ENCODE peak calls at places on chromosomes 6 and 20, in six cellular contexts. One of them, this sample, is unnamed.

GRCh38 chr6:42352856-42353564 is 98.7 kb downstream of the TRERF1 start:
- DNase-seq in CD8-positive, alpha-beta T cell: no peak
- DNase-seq in esophagus squamous epithelium: no peak
- DNase-seq in colonic mucosa: no peak
- DNase-seq in stomach: no peak
- DNase-seq in cardiac muscle cell: no peak
- DNase-seq in this sample: no peak

GRCh38 chr6:75418233-75418632 is 75.4 kb downstream of the FILIP1 start:
- DNase-seq in colonic mucosa: no peak
- DNase-seq in CD8-positive, alpha-beta T cell: no peak
- DNase-seq in esophagus squamous epithelium: no peak
- DNase-seq in cardiac muscle cell: no peak
- DNase-seq in stomach: no peak
- DNase-seq in this sample: no peak

GRCh38 chr6:145631374-145631773 is 103.9 kb downstream of the EPM2A start:
- DNase-seq in stomach: no peak
- DNase-seq in colonic mucosa: no peak
- DNase-seq in CD8-positive, alpha-beta T cell: no peak
- DNase-seq in esophagus squamous epithelium: no peak
- DNase-seq in cardiac muscle cell: no peak
- DNase-seq in this sample: no peak

GRCh38 chr6:166415306-166415705 is 32.6 kb upstream of the MPC1 start:
- DNase-seq in CD8-positive, alpha-beta T cell: peak
- DNase-seq in stomach: no peak
- DNase-seq in cardiac muscle cell: no peak
- DNase-seq in colonic mucosa: no peak
- DNase-seq in esophagus squamous epithelium: no peak
- DNase-seq in this sample: no peak

GRCh38 chr6:110359554-110359953 is 1.4 kb upstream of the METTL24 start:
- DNase-seq in cardiac muscle cell: no peak
- DNase-seq in colonic mucosa: no peak
- DNase-seq in esophagus squamous epithelium: no peak
- DNase-seq in CD8-positive, alpha-beta T cell: no peak
- DNase-seq in stomach: no peak
- DNase-seq in this sample: no peak

GRCh38 chr6:108587258-108588059 is 26.7 kb downstream of the FOXO3 start:
- DNase-seq in colonic mucosa: no peak
- DNase-seq in stomach: no peak
- DNase-seq in esophagus squamous epithelium: no peak
- DNase-seq in cardiac muscle cell: no peak
- DNase-seq in CD8-positive, alpha-beta T cell: no peak
- DNase-seq in this sample: no peak

GRCh38 chr6:75643173-75643572 is 41.5 kb downstream of the SENP6 start:
- DNase-seq in stomach: no peak
- DNase-seq in colonic mucosa: no peak
- DNase-seq in esophagus squamous epithelium: no peak
- DNase-seq in cardiac muscle cell: no peak
- DNase-seq in CD8-positive, alpha-beta T cell: no peak
- DNase-seq in this sample: no peak

GRCh38 chr6:125299257-125299656 is 2.5 kb downstream of the HDDC2 start:
- DNase-seq in stomach: no peak
- DNase-seq in colonic mucosa: no peak
- DNase-seq in cardiac muscle cell: no peak
- DNase-seq in CD8-positive, alpha-beta T cell: no peak
- DNase-seq in esophagus squamous epithelium: no peak
- DNase-seq in this sample: no peak

GRCh38 chr20:41360831-41361756 is 5.5 kb downstream of the EMILIN3 start:
- DNase-seq in CD8-positive, alpha-beta T cell: no peak
- DNase-seq in cardiac muscle cell: no peak
- DNase-seq in stomach: no peak
- DNase-seq in esophagus squamous epithelium: no peak
- DNase-seq in colonic mucosa: no peak
- DNase-seq in this sample: no peak

GRCh38 chr6:165109011-165109410 is 200.4 kb downstream of the C6orf118 start:
- DNase-seq in colonic mucosa: no peak
- DNase-seq in CD8-positive, alpha-beta T cell: no peak
- DNase-seq in cardiac muscle cell: no peak
- DNase-seq in esophagus squamous epithelium: no peak
- DNase-seq in stomach: no peak
- DNase-seq in this sample: no peak

GRCh38 chr6:157964139-157964538 is 17.5 kb upstream of the SYNJ2 start:
- DNase-seq in colonic mucosa: no peak
- DNase-seq in esophagus squamous epithelium: no peak
- DNase-seq in cardiac muscle cell: no peak
- DNase-seq in stomach: no peak
- DNase-seq in CD8-positive, alpha-beta T cell: no peak
- DNase-seq in this sample: no peak

GRCh38 chr6:16991981-16992629 is 109.7 kb upstream of the STMND1 start:
- DNase-seq in colonic mucosa: no peak
- DNase-seq in stomach: no peak
- DNase-seq in CD8-positive, alpha-beta T cell: no peak
- DNase-seq in cardiac muscle cell: no peak
- DNase-seq in esophagus squamous epithelium: no peak
- DNase-seq in this sample: no peak

GRCh38 chr20:36167826-36168634 is 13.5 kb downstream of the EPB41L1 start:
- DNase-seq in stomach: no peak
- DNase-seq in colonic mucosa: no peak
- DNase-seq in esophagus squamous epithelium: no peak
- DNase-seq in CD8-positive, alpha-beta T cell: no peak
- DNase-seq in cardiac muscle cell: no peak
- DNase-seq in this sample: no peak

GRCh38 chr6:148779142-148779562 is 32.3 kb downstream of the UST start:
- DNase-seq in CD8-positive, alpha-beta T cell: no peak
- DNase-seq in cardiac muscle cell: no peak
- DNase-seq in esophagus squamous epithelium: no peak
- DNase-seq in colonic mucosa: no peak
- DNase-seq in stomach: no peak
- DNase-seq in this sample: no peak

GRCh38 chr6:48140221-48140620 is 29.2 kb upstream of the PTCHD4 start:
- DNase-seq in stomach: no peak
- DNase-seq in colonic mucosa: no peak
- DNase-seq in cardiac muscle cell: no peak
- DNase-seq in CD8-positive, alpha-beta T cell: no peak
- DNase-seq in esophagus squamous epithelium: no peak
- DNase-seq in this sample: no peak

GRCh38 chr6:1191141-1191630 is 120.7 kb upstream of the FOXQ1 start:
- DNase-seq in stomach: no peak
- DNase-seq in colonic mucosa: no peak
- DNase-seq in CD8-positive, alpha-beta T cell: no peak
- DNase-seq in cardiac muscle cell: no peak
- DNase-seq in esophagus squamous epithelium: no peak
- DNase-seq in this sample: no peak

GRCh38 chr6:142408409-142408808 is 106.6 kb downstream of the ADGRG6 start:
- DNase-seq in colonic mucosa: no peak
- DNase-seq in stomach: no peak
- DNase-seq in CD8-positive, alpha-beta T cell: no peak
- DNase-seq in cardiac muscle cell: no peak
- DNase-seq in esophagus squamous epithelium: no peak
- DNase-seq in this sample: no peak

GRCh38 chr20:32977281-32978008 is 26.8 kb downstream of the SUN5 start:
- DNase-seq in esophagus squamous epithelium: no peak
- DNase-seq in CD8-positive, alpha-beta T cell: no peak
- DNase-seq in colonic mucosa: no peak
- DNase-seq in cardiac muscle cell: no peak
- DNase-seq in stomach: no peak
- DNase-seq in this sample: no peak

GRCh38 chr20:32975698-32976674 is 28.2 kb downstream of the SUN5 start:
- DNase-seq in colonic mucosa: no peak
- DNase-seq in CD8-positive, alpha-beta T cell: no peak
- DNase-seq in esophagus squamous epithelium: no peak
- DNase-seq in cardiac muscle cell: no peak
- DNase-seq in stomach: no peak
- DNase-seq in this sample: no peak

GRCh38 chr20:32976746-32977145 is 27.5 kb downstream of the SUN5 start:
- DNase-seq in esophagus squamous epithelium: no peak
- DNase-seq in CD8-positive, alpha-beta T cell: no peak
- DNase-seq in colonic mucosa: no peak
- DNase-seq in stomach: no peak
- DNase-seq in cardiac muscle cell: no peak
- DNase-seq in this sample: no peak

GRCh38 chr20:32979201-32979998 is 24.8 kb downstream of the SUN5 start:
- DNase-seq in stomach: no peak
- DNase-seq in cardiac muscle cell: no peak
- DNase-seq in colonic mucosa: no peak
- DNase-seq in CD8-positive, alpha-beta T cell: no peak
- DNase-seq in esophagus squamous epithelium: no peak
- DNase-seq in this sample: no peak

GRCh38 chr20:32978009-32978335 is 26.3 kb downstream of the SUN5 start:
- DNase-seq in stomach: no peak
- DNase-seq in colonic mucosa: no peak
- DNase-seq in CD8-positive, alpha-beta T cell: no peak
- DNase-seq in esophagus squamous epithelium: no peak
- DNase-seq in cardiac muscle cell: no peak
- DNase-seq in this sample: no peak
- H3K27ac ChIP-seq in stomach: no peak
- H3K27ac ChIP-seq in colonic mucosa: no peak
- H3K27ac ChIP-seq in CD8-positive, alpha-beta T cell: no peak
- H3K27ac ChIP-seq in esophagus squamous epithelium: no peak
- H3K27ac ChIP-seq in cardiac muscle cell: no peak
- H3K27ac ChIP-seq in this sample: no peak

GRCh38 chr20:35087355-35087754 is 5.3 kb downstream of the TRPC4AP start:
- DNase-seq in CD8-positive, alpha-beta T cell: no peak
- DNase-seq in stomach: no peak
- DNase-seq in colonic mucosa: no peak
- DNase-seq in cardiac muscle cell: no peak
- DNase-seq in esophagus squamous epithelium: no peak
- DNase-seq in this sample: no peak

GRCh38 chr20:35088231-35088794 is 4.3 kb downstream of the TRPC4AP start:
- DNase-seq in CD8-positive, alpha-beta T cell: no peak
- DNase-seq in esophagus squamous epithelium: no peak
- DNase-seq in cardiac muscle cell: no peak
- DNase-seq in colonic mucosa: no peak
- DNase-seq in stomach: no peak
- DNase-seq in this sample: no peak

GRCh38 chr20:35085477-35086225 is 7.0 kb downstream of the TRPC4AP start:
- DNase-seq in colonic mucosa: no peak
- DNase-seq in stomach: no peak
- DNase-seq in cardiac muscle cell: no peak
- DNase-seq in esophagus squamous epithelium: no peak
- DNase-seq in CD8-positive, alpha-beta T cell: no peak
- DNase-seq in this sample: no peak

GRCh38 chr20:35079472-35080347 is 12.9 kb downstream of the TRPC4AP start:
- DNase-seq in colonic mucosa: no peak
- DNase-seq in cardiac muscle cell: no peak
- DNase-seq in CD8-positive, alpha-beta T cell: no peak
- DNase-seq in stomach: no peak
- DNase-seq in esophagus squamous epithelium: no peak
- DNase-seq in this sample: no peak

GRCh38 chr20:35084998-35085397 is 7.6 kb downstream of the TRPC4AP start:
- DNase-seq in esophagus squamous epithelium: no peak
- DNase-seq in stomach: no peak
- DNase-seq in cardiac muscle cell: no peak
- DNase-seq in colonic mucosa: no peak
- DNase-seq in CD8-positive, alpha-beta T cell: no peak
- DNase-seq in this sample: no peak
- H3K4me3 ChIP-seq in esophagus squamous epithelium: no peak
- H3K4me3 ChIP-seq in stomach: no peak
- H3K4me3 ChIP-seq in cardiac muscle cell: no peak
- H3K4me3 ChIP-seq in colonic mucosa: no peak
- H3K4me3 ChIP-seq in CD8-positive, alpha-beta T cell: no peak
- H3K4me3 ChIP-seq in this sample: no peak

GRCh38 chr6:56250266-56250665 is 2.9 kb upstream of the COL21A1 start:
- DNase-seq in CD8-positive, alpha-beta T cell: no peak
- DNase-seq in esophagus squamous epithelium: no peak
- DNase-seq in cardiac muscle cell: peak
- DNase-seq in colonic mucosa: no peak
- DNase-seq in stomach: no peak
- DNase-seq in this sample: no peak

GRCh38 chr6:56259682-56260081 is 12.3 kb upstream of the COL21A1 start:
- DNase-seq in stomach: no peak
- DNase-seq in cardiac muscle cell: peak
- DNase-seq in CD8-positive, alpha-beta T cell: no peak
- DNase-seq in colonic mucosa: no peak
- DNase-seq in esophagus squamous epithelium: no peak
- DNase-seq in this sample: no peak

GRCh38 chr6:56259163-56259562 is 11.8 kb upstream of the COL21A1 start:
- DNase-seq in colonic mucosa: no peak
- DNase-seq in stomach: no peak
- DNase-seq in cardiac muscle cell: no peak
- DNase-seq in esophagus squamous epithelium: no peak
- DNase-seq in CD8-positive, alpha-beta T cell: no peak
- DNase-seq in this sample: no peak

GRCh38 chr6:56255370-56255769 is 8.0 kb upstream of the COL21A1 start:
- DNase-seq in cardiac muscle cell: no peak
- DNase-seq in stomach: no peak
- DNase-seq in esophagus squamous epithelium: no peak
- DNase-seq in CD8-positive, alpha-beta T cell: no peak
- DNase-seq in colonic mucosa: no peak
- DNase-seq in this sample: no peak
- TF ChIP-seq CTCF in cardiac muscle cell: no peak
- TF ChIP-seq CTCF in stomach: no peak
- TF ChIP-seq CTCF in esophagus squamous epithelium: no peak
- TF ChIP-seq CTCF in CD8-positive, alpha-beta T cell: no peak
- TF ChIP-seq CTCF in colonic mucosa: no peak
- TF ChIP-seq CTCF in this sample: no peak

DNA sequence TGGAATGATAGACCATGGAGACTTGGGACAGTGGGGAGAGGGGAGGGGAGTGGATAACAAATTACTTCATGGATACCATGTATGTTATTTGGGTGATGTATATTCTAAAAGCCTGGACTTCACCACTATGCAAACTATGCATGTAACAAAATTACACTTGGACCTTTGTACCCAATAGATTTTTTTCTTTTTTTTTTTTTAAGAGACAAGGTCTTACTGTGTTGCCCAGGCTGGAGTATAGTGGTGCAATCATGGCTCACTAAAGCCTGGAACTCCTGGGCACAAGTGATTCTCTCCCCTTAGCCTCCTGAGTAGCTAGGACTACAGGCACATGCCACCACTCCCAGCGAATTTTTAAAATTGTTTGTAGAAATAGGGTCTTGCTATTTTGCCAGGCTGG is 45.3 kb downstream of the RIPOR2 start:
- DNase-seq in stomach: no peak
- DNase-seq in cardiac muscle cell: no peak
- DNase-seq in esophagus squamous epithelium: no peak
- DNase-seq in colonic mucosa: no peak
- DNase-seq in CD8-positive, alpha-beta T cell: no peak
- DNase-seq in this sample: no peak
- H3K27ac ChIP-seq in stomach: peak
- H3K27ac ChIP-seq in cardiac muscle cell: no peak
- H3K27ac ChIP-seq in esophagus squamous epithelium: no peak
- H3K27ac ChIP-seq in colonic mucosa: no peak
- H3K27ac ChIP-seq in CD8-positive, alpha-beta T cell: no peak
- H3K27ac ChIP-seq in this sample: no peak

DNA sequence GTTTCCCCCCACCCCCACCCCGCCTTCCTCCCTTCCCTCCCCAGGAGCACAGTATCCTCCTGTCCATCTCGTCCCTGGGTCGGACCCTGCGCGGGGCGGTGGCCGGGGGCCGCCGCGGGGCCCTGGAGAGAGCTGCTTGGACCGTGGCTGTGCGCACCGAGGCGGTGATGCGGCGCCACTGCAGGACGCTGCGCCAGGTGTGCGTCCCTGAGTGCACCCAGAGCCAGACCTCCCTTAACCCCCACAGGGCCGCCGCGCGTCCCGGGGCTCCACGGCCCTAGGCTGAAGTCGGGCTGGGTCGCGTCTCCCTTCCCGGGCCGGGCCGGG is 2.2 kb downstream of the C20orf204 start:
- DNase-seq in cardiac muscle cell: no peak
- DNase-seq in colonic mucosa: no peak
- DNase-seq in CD8-positive, alpha-beta T cell: no peak
- DNase-seq in stomach: no peak
- DNase-seq in esophagus squamous epithelium: no peak
- DNase-seq in this sample: no peak
- H3K4me3 ChIP-seq in cardiac muscle cell: peak
- H3K4me3 ChIP-seq in colonic mucosa: peak
- H3K4me3 ChIP-seq in CD8-positive, alpha-beta T cell: peak
- H3K4me3 ChIP-seq in stomach: peak
- H3K4me3 ChIP-seq in esophagus squamous epithelium: peak
- H3K4me3 ChIP-seq in this sample: peak

GRCh38 chr6:130749402-130749801 is 77.8 kb upstream of the SMLR1 start:
- DNase-seq in esophagus squamous epithelium: no peak
- DNase-seq in cardiac muscle cell: no peak
- DNase-seq in stomach: no peak
- DNase-seq in CD8-positive, alpha-beta T cell: no peak
- DNase-seq in colonic mucosa: no peak
- DNase-seq in this sample: no peak
- TF ChIP-seq CTCF in esophagus squamous epithelium: no peak
- TF ChIP-seq CTCF in cardiac muscle cell: no peak
- TF ChIP-seq CTCF in stomach: no peak
- TF ChIP-seq CTCF in CD8-positive, alpha-beta T cell: no peak
- TF ChIP-seq CTCF in colonic mucosa: no peak
- TF ChIP-seq CTCF in this sample: no peak

This sample was measured in thoracic aorta.